ENCODE peak calls at places on chromosomes 2 and 18, in seven cellular contexts. N is mesenchymal stem cell, R is left cardiac atrium, H is M059J, L is non-pigmented ciliary epithelial cell, M is naive B cell, I is astrocyte of the spinal cord. J is an unnamed sample.

GRCh38 chr18:13465126-13465446 is 246.5 kb downstream of the LDLRAD4 start:
- DNase-seq in N (no peak), L (no peak), R (no peak), H (no peak), I (no peak), M (no peak), J (no peak)

GRCh38 chr18:63987743-63988142 is 17.9 kb downstream of the SERPINB8 start:
- DNase-seq in I (no peak), H (no peak), N (no peak), M (no peak), L (no peak), R (no peak), J (no peak)

GRCh38 chr2:224595518-224595917 is 10.4 kb upstream of the CUL3 start:
- DNase-seq in N (no peak), L (no peak), M (no peak), R (no peak), I (no peak), H (no peak), J (no peak)

GRCh38 chr2:179218848-179219594 is 45.6 kb downstream of the SESTD1 start:
- DNase-seq in I (peak; percentile 92), N (peak; percentile 78), H (peak; percentile 63), L (peak; percentile 83), M (peak; percentile 59), R (peak; percentile 71), J (peak; percentile 90)

GRCh38 chr2:235893129-235893698 is 275.0 kb downstream of the GBX2 start:
- DNase-seq in I (no peak), N (no peak), R (no peak), H (no peak), L (no peak), M (no peak), J (no peak)

GRCh38 chr18:6929370-6930102 is 188.1 kb downstream of the LAMA1 start:
- DNase-seq in R (no peak), M (no peak), L (no peak), I (no peak), N (no peak), H (peak; percentile 27), J (no peak)

GRCh38 chr2:100655446-100655845 is 92.7 kb downstream of the PDCL3 start:
- DNase-seq in M (no peak), L (no peak), I (no peak), N (no peak), H (no peak), R (no peak), J (no peak)

GRCh38 chr2:56239437-56239836 is 55.6 kb downstream of the CCDC85A start:
- DNase-seq in L (no peak), I (peak; percentile 0), M (no peak), R (no peak), N (peak; percentile 42), H (peak; percentile 92), J (peak; percentile 33)

GRCh38 chr2:233436691-233437438 is 82.6 kb downstream of the DGKD start:
- DNase-seq in H (no peak), N (no peak), R (no peak), L (no peak), M (no peak), I (no peak), J (no peak)

GRCh38 chr2:241456546-241456945 is 51.8 kb downstream of the STK25 start:
- DNase-seq in N (no peak), M (no peak), R (no peak), H (no peak), I (no peak), L (no peak), J (no peak)

GRCh38 chr2:239311132-239312040 is 89.4 kb downstream of the HDAC4 start:
- DNase-seq in R (peak; percentile 32), N (no peak), L (no peak), I (no peak), H (no peak), M (no peak), J (no peak)

GRCh38 chr2:127096280-127096679 is 10.7 kb downstream of the BIN1 start:
- DNase-seq in N (no peak), L (no peak), R (no peak), H (no peak), M (no peak), I (no peak), J (no peak)

GRCh38 chr2:235765181-235765820 is 271.5 kb downstream of the AGAP1 start:
- DNase-seq in H (peak; percentile 59), R (no peak), M (no peak), N (peak; percentile 82), L (no peak), I (peak; percentile 77), J (no peak)

GRCh38 chr18:72342933-72343332 is 201.2 kb downstream of the CBLN2 start:
- DNase-seq in M (no peak), I (peak; percentile 1), H (no peak), R (no peak), N (no peak), L (no peak), J (no peak)

GRCh38 chr18:46660955-46661749 is 4.1 kb upstream of the LOXHD1 start:
- DNase-seq in L (no peak), M (no peak), R (no peak), N (peak; percentile 26), H (peak; percentile 16), I (peak; percentile 8), J (peak; percentile 19)

GRCh38 chr18:58793361-58793760 is 71.3 kb upstream of the ZNF532 start:
- DNase-seq in R (no peak), L (no peak), M (no peak), N (peak; percentile 83), I (peak; percentile 66), H (peak; percentile 89), J (no peak)

J was measured in endothelial cell of umbilical vein.